ENCODE peak calls at places on chromosomes 16 and 17, in seven cellular contexts. P is kidney; O is LNCaP clone FGC; M is IMR-90; E is CD8-positive, alpha-beta T cell; K is foreskin fibroblast; Z is A549. R is an unnamed sample.

GRCh38 chr17:66855204-66855603 is 20.3 kb downstream of the CACNG5 start:
- DNase-seq in Z (no peak), O (no peak), M (no peak), P (peak), K (no peak), E (no peak), R (peak)

GRCh38 chr16:2935418-2935817 is 23.7 kb downstream of the FLYWCH1 start:
- DNase-seq in E (no peak), O (no peak), K (no peak), M (no peak), P (no peak), Z (no peak), R (no peak)

GRCh38 chr17:72432143-72432604 is 311.4 kb downstream of the SOX9 start:
- DNase-seq in O (peak), M (peak), E (no peak), P (no peak), K (peak), Z (no peak), R (no peak)

GRCh38 chr17:52024296-52024870 is 134.1 kb downstream of the CA10 start:
- DNase-seq in M (no peak), O (no peak), Z (no peak), K (no peak), E (no peak), P (no peak), R (peak)

GRCh38 chr17:62704381-62704971 is 77.0 kb downstream of the MRC2 start:
- DNase-seq in Z (peak), O (no peak), P (peak), K (peak), M (peak), E (no peak), R (no peak)

GRCh38 chr16:80503144-80503543 is 37.6 kb upstream of the DYNLRB2 start:
- DNase-seq in E (no peak), Z (no peak), O (no peak), P (no peak), M (no peak), K (no peak), R (no peak)

GRCh38 chr17:6843241-6843890 is 11.8 kb upstream of the TEKT1 start:
- DNase-seq in Z (peak), O (peak), E (no peak), K (peak), P (no peak), M (peak), R (peak)

GRCh38 chr17:77429985-77430752 is 289.4 kb downstream of the SEC14L1 start:
- DNase-seq in P (peak), Z (peak), M (peak), O (no peak), K (peak), E (peak), R (peak)

GRCh38 chr17:42675348-42675983 is 1.3 kb downstream of the PLEKHH3 start:
- DNase-seq in E (no peak), O (no peak), K (no peak), Z (no peak), M (no peak), P (peak), R (no peak)

GRCh38 chr17:7336240-7337175 is at the start of gene ACAP1:
- DNase-seq in M (no peak), O (no peak), K (no peak), E (peak), P (peak), Z (no peak), R (no peak)

GRCh38 chr17:37047631-37048104 is 98.9 kb downstream of the AATF start:
- DNase-seq in O (peak), E (peak), P (peak), Z (peak), K (peak), M (peak), R (peak)

GRCh38 chr17:151886-152859 is 14.8 kb downstream of the SCGB1C2 start:
- DNase-seq in E (no peak), K (peak), P (peak), O (no peak), Z (peak), M (peak), R (peak)

GRCh38 chr17:42680331-42680808 is 1.3 kb downstream of the CCR10 start:
- DNase-seq in P (peak), K (peak), M (peak), O (no peak), E (no peak), Z (peak), R (no peak)

GRCh38 chr17:39757176-39757662 is 19.5 kb downstream of the GRB7 start:
- DNase-seq in K (no peak), O (no peak), E (no peak), M (no peak), Z (no peak), P (no peak), R (no peak)

GRCh38 chr17:78653382-78653781 is 76.2 kb upstream of the DNAH17 start:
- DNase-seq in P (no peak), O (no peak), E (no peak), K (peak), Z (peak), M (peak), R (peak)

GRCh38 chr16:19346335-19346922 is 60.9 kb downstream of the CLEC19A start:
- DNase-seq in E (no peak), K (no peak), Z (no peak), O (no peak), M (no peak), P (no peak), R (no peak)

GRCh38 chr16:64532117-64532516 is 589.7 kb downstream of the CDH11 start:
- DNase-seq in Z (no peak), M (no peak), K (no peak), P (no peak), O (no peak), E (no peak), R (no peak)

GRCh38 chr16:28163699-28164584 is 47.8 kb downstream of the XPO6 start:
- DNase-seq in M (peak), P (no peak), K (peak), Z (no peak), E (no peak), O (no peak), R (peak)

GRCh38 chr17:13727441-13728171 is 125.9 kb upstream of the HS3ST3A1 start:
- DNase-seq in P (no peak), Z (no peak), E (no peak), K (peak), O (no peak), M (peak), R (peak)

GRCh38 chr17:47618416-47618815 is 31.3 kb upstream of the KPNB1 start:
- DNase-seq in O (no peak), M (peak), P (no peak), K (peak), E (no peak), Z (peak), R (peak)
- TF ChIP-seq CTCF in O (peak), M (peak), P (peak), K (peak), E (no peak), Z (peak), R (peak)

GRCh38 chr16:57131351-57131970 is 39.1 kb downstream of the CPNE2 start:
- DNase-seq in E (no peak), P (peak), O (no peak), K (no peak), Z (no peak), M (no peak), R (no peak)
- H3K4me3 ChIP-seq in E (no peak), P (no peak), O (no peak), K (no peak), Z (no peak), M (no peak), R (no peak)

GRCh38 chr16:58638148-58639036 is 8.8 kb upstream of the CNOT1 start:
- DNase-seq in E (no peak), Z (peak), K (peak), M (peak), P (peak), O (no peak), R (peak)
- TF ChIP-seq CTCF in E (no peak), Z (peak), K (peak), M (peak), P (peak), O (peak), R (peak)

GRCh38 chr16:8951447-8952280 is 12.0 kb downstream of the USP7 start:
- DNase-seq in Z (no peak), P (no peak), K (no peak), E (no peak), M (no peak), O (no peak), R (no peak)
- H3K4me3 ChIP-seq in Z (no peak), P (no peak), K (no peak), E (no peak), M (no peak), O (no peak), R (no peak)

GRCh38 chr16:78161023-78161729 is 61.7 kb downstream of the WWOX start:
- DNase-seq in Z (no peak), P (no peak), O (no peak), K (no peak), E (no peak), M (no peak), R (no peak)

GRCh38 chr16:78163772-78164391 is 64.4 kb downstream of the WWOX start:
- DNase-seq in M (no peak), P (no peak), E (no peak), O (no peak), Z (no peak), K (no peak), R (peak)
- TF ChIP-seq CTCF in M (no peak), P (no peak), E (no peak), O (no peak), Z (no peak), K (no peak), R (no peak)

R was measured in cardiac fibroblast.